ENCODE peak calls at places on chromosomes 4 and X, in ten cellular contexts. One of them, this sample, is unnamed.

GRCh38 chrX:2928583-2929434 is at the start of gene ARSD:
- DNase-seq in RKO: peak; percentile 83
- DNase-seq in non-pigmented ciliary epithelial cell: no peak
- DNase-seq in stromal cell of bone marrow: peak; percentile 66
- DNase-seq in NCI-H2029 treated with DMSO at 0.1 percent for 48 hours: no peak
- DNase-seq in upper lobe of right lung: peak; percentile 96
- DNase-seq in memory B cell: peak; percentile 31
- DNase-seq in activated naive CD4-positive, alpha-beta T cell treated with anti-CD3 and anti-CD28 coated beads, Interleukin-2, amount 10 ng/mL, durations not matched to agents 7 days and 5 days: peak; percentile 60
- DNase-seq in amniotic epithelial cell: peak; percentile 88
- DNase-seq in mesenteric fat pad: peak; percentile 96
- DNase-seq in this sample: peak; percentile 49

GRCh38 chr4:47704693-47705325 is 133.1 kb downstream of the CORIN start:
- DNase-seq in RKO: peak; percentile 58
- DNase-seq in non-pigmented ciliary epithelial cell: no peak
- DNase-seq in stromal cell of bone marrow: no peak
- DNase-seq in NCI-H2029 treated with DMSO at 0.1 percent for 48 hours: peak; percentile 35
- DNase-seq in upper lobe of right lung: no peak
- DNase-seq in memory B cell: no peak
- DNase-seq in activated naive CD4-positive, alpha-beta T cell treated with anti-CD3 and anti-CD28 coated beads, Interleukin-2, amount 10 ng/mL, durations not matched to agents 7 days and 5 days: peak; percentile 32
- DNase-seq in amniotic epithelial cell: peak; percentile 19
- DNase-seq in mesenteric fat pad: no peak
- DNase-seq in this sample: peak; percentile 2

GRCh38 chr4:86894465-86894864 is 2.2 kb upstream of the C4orf36 start:
- DNase-seq in RKO: peak; percentile 70
- DNase-seq in non-pigmented ciliary epithelial cell: no peak
- DNase-seq in stromal cell of bone marrow: no peak
- DNase-seq in NCI-H2029 treated with DMSO at 0.1 percent for 48 hours: no peak
- DNase-seq in upper lobe of right lung: no peak
- DNase-seq in memory B cell: no peak
- DNase-seq in activated naive CD4-positive, alpha-beta T cell treated with anti-CD3 and anti-CD28 coated beads, Interleukin-2, amount 10 ng/mL, durations not matched to agents 7 days and 5 days: no peak
- DNase-seq in amniotic epithelial cell: no peak
- DNase-seq in mesenteric fat pad: no peak
- DNase-seq in this sample: no peak

GRCh38 chr4:74311696-74312313 is 3.5 kb downstream of the EPGN start:
- DNase-seq in RKO: peak; percentile 74
- DNase-seq in non-pigmented ciliary epithelial cell: no peak
- DNase-seq in stromal cell of bone marrow: peak; percentile 55
- DNase-seq in NCI-H2029 treated with DMSO at 0.1 percent for 48 hours: peak; percentile 26
- DNase-seq in upper lobe of right lung: no peak
- DNase-seq in memory B cell: no peak
- DNase-seq in activated naive CD4-positive, alpha-beta T cell treated with anti-CD3 and anti-CD28 coated beads, Interleukin-2, amount 10 ng/mL, durations not matched to agents 7 days and 5 days: peak; percentile 29
- DNase-seq in amniotic epithelial cell: peak; percentile 68
- DNase-seq in mesenteric fat pad: no peak
- DNase-seq in this sample: no peak

GRCh38 chrX:123797543-123798447 is 62.1 kb upstream of the XIAP start:
- DNase-seq in RKO: no peak
- DNase-seq in non-pigmented ciliary epithelial cell: no peak
- DNase-seq in stromal cell of bone marrow: no peak
- DNase-seq in NCI-H2029 treated with DMSO at 0.1 percent for 48 hours: no peak
- DNase-seq in upper lobe of right lung: no peak
- DNase-seq in memory B cell: no peak
- DNase-seq in activated naive CD4-positive, alpha-beta T cell treated with anti-CD3 and anti-CD28 coated beads, Interleukin-2, amount 10 ng/mL, durations not matched to agents 7 days and 5 days: no peak
- DNase-seq in amniotic epithelial cell: no peak
- DNase-seq in mesenteric fat pad: peak; percentile 30
- DNase-seq in this sample: no peak

GRCh38 chr4:68176904-68177303 is 47.2 kb upstream of the TMPRSS11F start:
- DNase-seq in RKO: no peak
- DNase-seq in non-pigmented ciliary epithelial cell: no peak
- DNase-seq in stromal cell of bone marrow: no peak
- DNase-seq in NCI-H2029 treated with DMSO at 0.1 percent for 48 hours: no peak
- DNase-seq in upper lobe of right lung: no peak
- DNase-seq in memory B cell: no peak
- DNase-seq in activated naive CD4-positive, alpha-beta T cell treated with anti-CD3 and anti-CD28 coated beads, Interleukin-2, amount 10 ng/mL, durations not matched to agents 7 days and 5 days: no peak
- DNase-seq in amniotic epithelial cell: peak; percentile 12
- DNase-seq in mesenteric fat pad: no peak
- DNase-seq in this sample: no peak

GRCh38 chr4:8698341-8699062 is 105.9 kb downstream of the CPZ start:
- DNase-seq in RKO: no peak
- DNase-seq in non-pigmented ciliary epithelial cell: no peak
- DNase-seq in stromal cell of bone marrow: no peak
- DNase-seq in NCI-H2029 treated with DMSO at 0.1 percent for 48 hours: no peak
- DNase-seq in upper lobe of right lung: peak; percentile 54
- DNase-seq in memory B cell: no peak
- DNase-seq in activated naive CD4-positive, alpha-beta T cell treated with anti-CD3 and anti-CD28 coated beads, Interleukin-2, amount 10 ng/mL, durations not matched to agents 7 days and 5 days: no peak
- DNase-seq in amniotic epithelial cell: no peak
- DNase-seq in mesenteric fat pad: peak; percentile 73
- DNase-seq in this sample: no peak

GRCh38 chrX:49237060-49237459 is 1.8 kb downstream of the CCDC22 start:
- DNase-seq in RKO: no peak
- DNase-seq in non-pigmented ciliary epithelial cell: no peak
- DNase-seq in stromal cell of bone marrow: no peak
- DNase-seq in NCI-H2029 treated with DMSO at 0.1 percent for 48 hours: no peak
- DNase-seq in upper lobe of right lung: peak; percentile 67
- DNase-seq in memory B cell: no peak
- DNase-seq in activated naive CD4-positive, alpha-beta T cell treated with anti-CD3 and anti-CD28 coated beads, Interleukin-2, amount 10 ng/mL, durations not matched to agents 7 days and 5 days: no peak
- DNase-seq in amniotic epithelial cell: no peak
- DNase-seq in mesenteric fat pad: no peak
- DNase-seq in this sample: no peak

GRCh38 chr4:6603128-6603527 is 28.1 kb downstream of the MAN2B2 start:
- DNase-seq in RKO: no peak
- DNase-seq in non-pigmented ciliary epithelial cell: no peak
- DNase-seq in stromal cell of bone marrow: no peak
- DNase-seq in NCI-H2029 treated with DMSO at 0.1 percent for 48 hours: no peak
- DNase-seq in upper lobe of right lung: no peak
- DNase-seq in memory B cell: no peak
- DNase-seq in activated naive CD4-positive, alpha-beta T cell treated with anti-CD3 and anti-CD28 coated beads, Interleukin-2, amount 10 ng/mL, durations not matched to agents 7 days and 5 days: no peak
- DNase-seq in amniotic epithelial cell: no peak
- DNase-seq in mesenteric fat pad: no peak
- DNase-seq in this sample: no peak

GRCh38 chr4:25100156-25100555 is 60.1 kb downstream of the SEPSECS start:
- DNase-seq in RKO: no peak
- DNase-seq in non-pigmented ciliary epithelial cell: no peak
- DNase-seq in stromal cell of bone marrow: no peak
- DNase-seq in NCI-H2029 treated with DMSO at 0.1 percent for 48 hours: no peak
- DNase-seq in upper lobe of right lung: no peak
- DNase-seq in memory B cell: no peak
- DNase-seq in activated naive CD4-positive, alpha-beta T cell treated with anti-CD3 and anti-CD28 coated beads, Interleukin-2, amount 10 ng/mL, durations not matched to agents 7 days and 5 days: no peak
- DNase-seq in amniotic epithelial cell: no peak
- DNase-seq in mesenteric fat pad: peak; percentile 14
- DNase-seq in this sample: no peak

GRCh38 chr4:17721496-17722360 is 59.7 kb downstream of the FAM184B start:
- DNase-seq in RKO: no peak
- DNase-seq in non-pigmented ciliary epithelial cell: no peak
- DNase-seq in stromal cell of bone marrow: peak; percentile 43
- DNase-seq in NCI-H2029 treated with DMSO at 0.1 percent for 48 hours: no peak
- DNase-seq in upper lobe of right lung: no peak
- DNase-seq in memory B cell: no peak
- DNase-seq in activated naive CD4-positive, alpha-beta T cell treated with anti-CD3 and anti-CD28 coated beads, Interleukin-2, amount 10 ng/mL, durations not matched to agents 7 days and 5 days: no peak
- DNase-seq in amniotic epithelial cell: no peak
- DNase-seq in mesenteric fat pad: no peak
- DNase-seq in this sample: no peak

This sample was measured in H54.